ENCODE peak calls at places on chromosomes 1 and 21, in ten cellular contexts. Q, J, A, S, T, D, L, G, I and U are unnamed samples.
A peak's percentile ranks its signal among the peaks of the same experiment; 100 is the strongest.

GRCh38 chr1:30617161-30617560 is 106.2 kb downstream of the MATN1 start:
- DNase-seq in J (no peak), L (peak; percentile 34), A (peak; percentile 2), Q (no peak), I (no peak), T (no peak), D (no peak), G (no peak), S (no peak), U (peak; percentile 5)

GRCh38 chr1:44294588-44295007 is 60.5 kb downstream of the ERI3 start:
- DNase-seq in I (peak; percentile 68), L (peak; percentile 80), J (peak; percentile 66), D (no peak), G (peak; percentile 36), T (no peak), S (no peak), A (no peak), Q (peak; percentile 80), U (no peak)

GRCh38 chr1:21175670-21176581 is 771 bp downstream of the EIF4G3 start:
- DNase-seq in T (peak; percentile 68), L (peak; percentile 78), Q (no peak), A (no peak), J (peak; percentile 64), G (peak; percentile 50), S (peak; percentile 72), D (peak; percentile 14), I (no peak), U (peak; percentile 78)

GRCh38 chr1:113199718-113200455 is 126.9 kb downstream of the LRIG2 start:
- DNase-seq in I (no peak), G (no peak), A (no peak), T (peak; percentile 38), D (no peak), J (no peak), Q (no peak), L (peak; percentile 68), S (no peak), U (no peak)

GRCh38 chr1:206513312-206514111 is 6.2 kb downstream of the RASSF5 start:
- DNase-seq in T (no peak), S (peak; percentile 82), A (peak; percentile 91), I (peak; percentile 86), L (no peak), Q (peak; percentile 84), G (peak; percentile 49), J (peak; percentile 56), D (no peak), U (peak; percentile 92)

GRCh38 chr1:234315588-234315987 is 57.7 kb upstream of the COA6 start:
- DNase-seq in A (no peak), G (no peak), I (no peak), L (no peak), J (no peak), S (no peak), T (no peak), D (no peak), Q (no peak), U (no peak)

GRCh38 chr1:117092594-117092993 is 29.0 kb downstream of the TRIM45 start:
- DNase-seq in J (no peak), G (no peak), D (no peak), Q (no peak), L (peak; percentile 8), T (no peak), I (no peak), S (no peak), A (no peak), U (no peak)

GRCh38 chr1:43934279-43934985 is 831 bp downstream of the ARTN start:
- DNase-seq in J (peak; percentile 83), L (peak; percentile 92), Q (no peak), G (peak; percentile 78), T (peak; percentile 89), A (no peak), D (peak; percentile 24), S (no peak), I (peak; percentile 42), U (no peak)

GRCh38 chr1:36303244-36303643 is 2.9 kb upstream of the SH3D21 start:
- DNase-seq in T (no peak), Q (no peak), S (no peak), J (no peak), A (no peak), I (no peak), L (no peak), D (no peak), G (no peak), U (no peak)

GRCh38 chr1:36303650-36304360 is 2.4 kb upstream of the SH3D21 start:
- DNase-seq in I (no peak), A (no peak), S (peak; percentile 64), L (no peak), Q (no peak), G (no peak), T (no peak), J (peak; percentile 44), D (no peak), U (no peak)

GRCh38 chr1:36305915-36306209 is 306 bp upstream of the SH3D21 start:
- DNase-seq in J (no peak), Q (no peak), T (no peak), D (no peak), G (peak; percentile 54), L (no peak), A (no peak), I (no peak), S (no peak), U (no peak)

GRCh38 chr1:36304970-36305914 is 926 bp upstream of the SH3D21 start:
- DNase-seq in G (peak; percentile 60), I (no peak), Q (no peak), D (no peak), A (no peak), S (peak; percentile 52), L (peak; percentile 21), T (no peak), J (peak; percentile 76), U (no peak)

GRCh38 chr1:36304521-36304920 is 1.6 kb upstream of the SH3D21 start:
- DNase-seq in I (no peak), J (peak; percentile 54), T (no peak), A (no peak), G (no peak), Q (no peak), L (no peak), D (no peak), S (peak; percentile 60), U (no peak)
- H3K4me3 ChIP-seq in I (no peak overlapping the region), J (no peak overlapping the region), T (no peak overlapping the region), A (no peak overlapping the region), G (no peak overlapping the region), Q (no peak overlapping the region), L (no peak overlapping the region), D (no peak overlapping the region), S (no peak overlapping the region), U (no peak overlapping the region)

DNA sequence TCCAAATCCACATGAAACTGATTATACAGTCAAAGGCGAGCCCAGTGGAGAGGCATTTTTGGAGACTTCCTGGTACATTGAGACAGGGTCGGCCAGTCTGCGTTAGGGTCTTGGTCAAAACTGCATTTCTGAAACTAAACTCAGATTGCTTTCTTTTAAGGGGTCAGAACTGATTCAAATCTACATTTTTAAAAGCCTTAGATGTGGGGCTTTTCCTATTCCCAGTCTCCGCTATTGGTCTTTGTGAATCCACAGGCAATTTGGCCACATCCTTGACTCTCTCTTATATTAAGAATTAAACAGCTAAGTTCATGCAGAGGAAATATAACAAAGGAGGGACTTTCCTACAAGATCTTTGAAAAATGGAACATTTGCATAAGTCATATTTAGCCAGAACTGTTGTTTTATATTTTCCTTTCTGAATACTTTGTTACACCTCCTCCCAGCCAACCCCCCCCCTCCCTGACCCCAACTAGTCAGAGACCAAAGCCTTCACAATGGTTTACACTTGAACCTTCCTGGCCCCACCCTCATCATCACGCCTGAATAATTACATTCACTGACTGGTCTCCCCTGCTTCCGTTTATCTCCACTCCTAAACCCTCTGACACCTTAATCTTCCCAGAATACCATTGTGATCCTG is 30.9 kb downstream of the SELL start:
- DNase-seq in S (no peak), L (no peak), G (no peak), T (no peak), J (peak; percentile 76), A (no peak), D (no peak), I (no peak), Q (no peak), U (no peak)
- H3K27ac ChIP-seq in S (no peak overlapping the region), L (no peak overlapping the region), G (no peak overlapping the region), T (no peak overlapping the region), J (no peak overlapping the region), A (no peak overlapping the region), D (no peak overlapping the region), I (no peak overlapping the region), Q (no peak overlapping the region), U (no peak overlapping the region)

GRCh38 chr21:15771311-15771710 is 41.5 kb downstream of the USP25 start:
- DNase-seq in I (no peak), D (no peak), S (no peak), J (no peak), A (no peak), Q (no peak), L (no peak), G (no peak), T (no peak), U (no peak)

GRCh38 chr21:15772654-15773053 is 42.9 kb downstream of the USP25 start:
- DNase-seq in T (no peak), S (no peak), D (no peak), Q (no peak), I (no peak), J (no peak), L (no peak), G (no peak), A (no peak), U (no peak)

GRCh38 chr21:15775291-15775690 is 45.5 kb downstream of the USP25 start:
- DNase-seq in Q (no peak), I (no peak), A (no peak), T (no peak), D (no peak), G (no peak), J (no peak), L (peak; percentile 44), S (no peak), U (no peak)

GRCh38 chr21:15774590-15774989 is 44.8 kb downstream of the USP25 start:
- DNase-seq in G (no peak), T (no peak), Q (peak; percentile 65), A (no peak), S (no peak), L (no peak), I (no peak), D (no peak), J (no peak), U (no peak)

DNA sequence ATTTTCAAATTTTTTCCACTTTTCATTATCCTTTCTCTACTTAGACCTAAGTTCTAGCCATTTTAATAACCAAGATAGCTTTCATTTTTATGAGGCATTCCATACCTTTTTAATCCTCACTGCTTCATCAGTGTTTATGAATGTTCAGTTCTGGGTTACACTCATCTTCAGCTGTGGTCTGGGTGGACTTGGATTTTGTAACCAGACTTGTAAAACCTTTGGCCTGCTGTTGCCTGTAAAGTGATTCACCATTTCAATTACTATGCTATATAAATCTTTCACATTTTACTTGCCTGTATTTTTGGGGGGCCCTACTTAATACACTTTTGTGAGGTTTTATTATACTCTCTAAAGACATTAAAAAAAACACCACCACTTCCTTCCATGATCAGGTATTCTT is 46.2 kb downstream of the USP25 start:
- DNase-seq in Q (peak; percentile 81), J (no peak), T (no peak), S (no peak), I (no peak), G (no peak), D (no peak), L (no peak), A (no peak), U (no peak)
- H3K4me3 ChIP-seq in Q (no peak overlapping the region), J (no peak overlapping the region), T (no peak overlapping the region), S (no peak overlapping the region), I (no peak overlapping the region), G (no peak overlapping the region), D (no peak overlapping the region), L (no peak overlapping the region), A (no peak overlapping the region), U (no peak overlapping the region)

DNA sequence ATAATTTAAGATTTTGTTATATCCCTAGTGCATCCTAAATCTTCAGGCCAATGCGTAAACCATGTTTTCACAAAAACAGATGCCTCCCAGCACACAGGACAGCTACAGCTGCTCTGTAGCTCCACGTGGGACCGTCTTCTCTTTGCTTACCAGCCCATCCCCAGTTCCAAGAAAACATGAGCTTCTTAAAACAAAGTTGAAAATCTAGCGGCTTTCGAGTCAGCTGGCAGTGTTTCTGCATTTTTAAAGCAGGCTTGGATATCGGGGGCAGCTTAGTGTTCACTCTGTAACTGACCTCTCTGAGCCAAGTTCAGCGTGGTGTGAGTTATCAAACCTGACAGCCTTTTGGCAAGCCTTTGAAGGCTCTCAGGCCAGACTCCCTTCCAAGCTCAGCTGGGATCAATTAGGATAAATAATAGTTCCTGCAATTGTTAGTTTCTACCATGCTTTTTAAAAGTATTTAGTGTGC is 881.5 kb downstream of the LTN1 start:
- DNase-seq in J (peak; percentile 56), I (peak; percentile 29), D (no peak), Q (peak; percentile 83), T (no peak), G (peak; percentile 76), S (peak; percentile 59), A (no peak), L (no peak), U (no peak)
- H3K27ac ChIP-seq in J (peak overlapping the region; percentile 38), I (no peak overlapping the region), D (no peak overlapping the region), Q (no peak overlapping the region), T (no peak overlapping the region), G (peak overlapping the region; percentile 67), S (no peak overlapping the region), A (no peak overlapping the region), L (no peak overlapping the region), U (peak overlapping the region; percentile 20)